ENCODE peak calls at places on chromosome 17, in six cellular contexts. G is IMR-90, R is mesendoderm, M is HepG2, X is HCT116, F is H9. Z is an unnamed sample.

GRCh38 chr17:65888649-65889048 is 303.3 kb downstream of the CEP112 start:
- DNase-seq in G (peak; percentile 66), F (no peak), M (no peak), R (peak; percentile 73), X (no peak), Z (no peak)

GRCh38 chr17:1998426-1998784 is 26.7 kb downstream of the RTN4RL1 start:
- DNase-seq in G (no peak), F (no peak), R (no peak), M (no peak), X (no peak), Z (no peak)

GRCh38 chr17:4136373-4136772 is 6.5 kb downstream of the ZZEF1 start:
- DNase-seq in R (no peak), X (no peak), G (peak; percentile 37), F (no peak), M (no peak), Z (no peak)

GRCh38 chr17:29867643-29868181 is 62.3 kb downstream of the SSH2 start:
- DNase-seq in R (no peak), F (no peak), G (no peak), M (no peak), X (no peak), Z (peak; percentile 58)

GRCh38 chr17:31528291-31528874 is 136.9 kb downstream of the RAB11FIP4 start:
- DNase-seq in X (no peak), R (no peak), M (no peak), F (peak; percentile 28), G (no peak), Z (no peak)

GRCh38 chr17:17913695-17914332 is 58.4 kb downstream of the TOM1L2 start:
- DNase-seq in R (peak; percentile 96), G (peak; percentile 90), X (peak; percentile 82), F (peak; percentile 92), M (peak; percentile 66), Z (no peak)

GRCh38 chr17:5194346-5194745 is 2.7 kb upstream of the ZNF594 start:
- DNase-seq in X (no peak), F (no peak), G (no peak), R (no peak), M (no peak), Z (no peak)

GRCh38 chr17:72107100-72107499 is 13.7 kb upstream of the SOX9 start:
- DNase-seq in M (no peak), G (no peak), F (no peak), X (no peak), R (no peak), Z (no peak)

GRCh38 chr17:68993112-68993511 is 37.9 kb upstream of the ABCA8 start:
- DNase-seq in X (no peak), G (peak; percentile 38), F (no peak), M (no peak), R (no peak), Z (peak; percentile 19)

GRCh38 chr17:48610282-48611211 is at the start of gene HOXB7:
- DNase-seq in M (no peak), G (peak; percentile 62), X (no peak), F (peak; percentile 70), R (no peak), Z (peak; percentile 91)

GRCh38 chr17:80861892-80862291 is 129.7 kb upstream of the CHMP6 start:
- DNase-seq in X (no peak), F (peak; percentile 74), M (no peak), R (peak; percentile 44), G (peak; percentile 30), Z (no peak)

GRCh38 chr17:38886643-38887010 is 16.8 kb downstream of the LASP1 start:
- DNase-seq in G (no peak), F (no peak), X (no peak), R (no peak), M (no peak), Z (no peak)

GRCh38 chr17:50355701-50356341 is 9.9 kb downstream of the XYLT2 start:
- DNase-seq in X (no peak), R (no peak), G (no peak), M (no peak), F (no peak), Z (no peak)

GRCh38 chr17:38353084-38353604 is 1.5 kb downstream of the SOCS7 start:
- DNase-seq in G (no peak), X (no peak), R (no peak), M (no peak), F (no peak), Z (peak; percentile 60)

GRCh38 chr17:50934672-50935200 is 68.6 kb upstream of the TOB1 start:
- DNase-seq in X (no peak), R (no peak), G (no peak), M (no peak), F (no peak), Z (no peak)

GRCh38 chr17:692116-692515 is 22.5 kb downstream of the VPS53 start:
- DNase-seq in G (peak; percentile 89), F (no peak), M (no peak), R (no peak), X (no peak), Z (no peak)

GRCh38 chr17:26774291-26775218 is 519.4 kb upstream of the WSB1 start:
- DNase-seq in M (no peak), R (no peak), F (no peak), X (no peak), G (no peak), Z (no peak)

GRCh38 chr17:17484451-17484899 is 7.7 kb downstream of the MED9 start:
- DNase-seq in R (no peak), G (peak; percentile 39), F (no peak), M (no peak), X (no peak), Z (no peak)

GRCh38 chr17:81494984-81495383 is 17.6 kb downstream of the ACTG1 start:
- DNase-seq in F (no peak), X (no peak), G (no peak), R (no peak), M (no peak), Z (peak; percentile 73)

GRCh38 chr17:40726919-40727318 is 23.4 kb upstream of the KRT24 start:
- DNase-seq in M (peak; percentile 35), G (peak; percentile 4), X (peak; percentile 16), R (peak; percentile 38), F (no peak), Z (no peak)

GRCh38 chr17:50280068-50280467 is 5.8 kb downstream of the TMEM92 start:
- DNase-seq in G (no peak), X (no peak), F (no peak), M (no peak), R (no peak), Z (no peak)

GRCh38 chr17:5557990-5558389 is 26.3 kb downstream of the NLRP1 start:
- DNase-seq in X (no peak), F (no peak), M (no peak), R (no peak), G (no peak), Z (no peak)

GRCh38 chr17:45687594-45687993 is 96.5 kb upstream of the CRHR1 start:
- DNase-seq in G (no peak), M (no peak), F (no peak), R (no peak), X (no peak), Z (no peak)

GRCh38 chr17:7466644-7467341 is 12.6 kb downstream of the ZBTB4 start:
- DNase-seq in X (no peak), R (no peak), M (no peak), F (no peak), G (peak; percentile 66), Z (no peak)

DNA sequence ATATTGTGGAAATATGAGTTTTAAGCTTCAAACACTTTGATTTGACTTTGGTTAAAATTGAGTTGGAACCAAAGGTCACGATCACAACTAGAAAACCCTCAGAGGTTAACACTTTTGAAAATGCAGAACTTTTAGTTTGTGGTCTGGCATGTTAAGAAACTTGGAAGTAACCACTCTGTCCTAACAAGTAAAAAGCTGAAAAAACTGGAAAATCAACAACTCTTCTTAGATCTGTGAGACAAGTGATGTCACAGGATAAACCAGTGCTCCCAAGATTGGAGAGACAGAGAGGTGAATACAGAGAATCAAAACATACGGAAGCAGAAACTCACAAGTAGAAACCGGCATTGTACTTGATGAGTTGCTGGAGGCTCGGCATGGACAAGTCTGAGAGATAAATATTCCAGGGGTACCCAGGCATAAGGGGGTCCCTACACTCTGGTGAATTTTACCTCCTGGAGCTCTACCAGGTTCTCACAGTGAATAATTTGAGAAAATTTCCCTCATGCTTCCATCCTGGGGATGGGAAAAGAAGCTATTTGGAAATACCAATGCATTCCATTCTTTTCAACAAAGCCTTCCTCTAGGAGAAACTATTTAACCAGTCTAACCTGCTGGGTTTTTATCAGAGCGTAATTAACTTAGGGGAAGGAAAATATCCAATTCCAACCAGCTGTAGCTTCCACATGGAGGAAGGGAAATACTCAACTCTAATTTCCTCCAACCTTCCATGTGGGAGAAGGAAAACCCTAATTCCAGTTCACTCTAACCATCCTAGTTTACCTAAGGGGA is 17.2 kb downstream of the MFSD6L start:
- DNase-seq in M (no peak), F (peak; percentile 13), R (peak; percentile 57), G (no peak), X (no peak), Z (no peak)
- H3K9ac ChIP-seq in M (no peak overlapping the region), F (no peak overlapping the region), R (no peak overlapping the region), G (no peak overlapping the region), X (no peak overlapping the region), Z (no peak overlapping the region)

DNA sequence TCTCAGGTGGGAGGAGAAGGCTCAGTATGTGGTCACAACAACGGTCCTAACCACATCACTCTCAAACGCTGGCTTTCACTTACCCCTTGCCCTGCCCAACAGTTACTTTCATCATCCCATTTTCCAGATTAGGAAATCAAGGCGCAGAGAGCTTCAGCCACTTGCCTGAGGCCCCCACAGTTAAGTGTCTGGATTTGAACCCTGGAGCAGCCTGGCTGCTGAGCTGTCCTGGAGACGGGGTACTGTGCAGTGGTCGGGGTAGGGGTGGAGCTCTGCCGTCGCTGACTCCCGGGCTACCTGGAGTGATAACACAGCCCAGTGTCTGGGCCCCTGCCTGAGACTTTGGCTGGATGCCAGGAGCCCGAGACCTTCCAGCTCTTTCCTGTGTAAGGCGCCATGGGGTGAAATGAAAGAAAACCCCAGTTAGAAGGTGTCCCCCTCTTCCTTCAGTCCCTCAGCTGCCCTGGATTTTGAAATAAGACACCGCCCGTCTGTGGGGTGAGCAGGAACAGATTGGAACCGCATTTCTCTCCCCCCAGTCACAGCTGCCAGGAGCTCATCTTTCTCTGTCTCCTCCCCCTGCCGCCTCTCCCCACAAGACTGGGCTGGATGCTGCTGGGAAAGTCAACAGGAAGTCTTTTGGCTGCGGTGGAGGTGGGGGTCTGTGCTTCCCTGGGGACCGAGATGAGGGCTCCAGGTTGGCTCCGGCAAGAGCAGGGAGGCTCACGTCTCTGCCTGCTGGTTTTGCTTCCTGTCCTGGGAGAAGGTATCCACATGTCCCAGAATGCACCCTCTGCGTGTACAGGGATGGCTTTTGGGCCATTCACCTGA is 280.2 kb downstream of the SEC14L1 start:
- DNase-seq in F (peak; percentile 91), R (peak; percentile 95), X (no peak), M (no peak), G (peak; percentile 93), Z (no peak)
- H3K9ac ChIP-seq in F (no peak overlapping the region), R (peak overlapping the region; percentile 54), X (no peak overlapping the region), M (no peak overlapping the region), G (peak overlapping the region; percentile 11), Z (no peak overlapping the region)

DNA sequence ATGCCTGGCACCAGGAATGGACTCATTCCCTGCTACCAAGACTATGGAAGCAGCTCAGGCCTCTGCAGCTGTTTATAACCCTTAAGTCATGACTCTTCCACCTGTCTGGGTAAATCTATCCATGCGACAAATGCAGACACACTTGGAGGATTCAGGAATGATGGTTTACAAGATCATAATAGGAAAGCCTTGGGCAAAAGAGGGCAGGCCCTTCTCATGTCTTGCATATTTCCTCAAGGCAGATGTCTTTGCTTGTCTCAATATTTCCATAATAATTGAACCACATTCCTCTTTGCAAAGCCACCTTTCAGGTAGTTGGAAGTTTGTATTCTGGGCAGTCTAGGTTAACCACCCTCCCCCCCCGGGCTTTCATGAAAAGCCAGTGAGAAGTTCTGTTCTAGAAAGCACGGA is 884 bp upstream of the JPT1 start:
- DNase-seq in R (peak; percentile 28), X (no peak), F (peak; percentile 46), M (no peak), G (no peak), Z (no peak)
- H3K9ac ChIP-seq in R (peak overlapping the region; percentile 39), X (peak overlapping the region; percentile 38), F (no peak overlapping the region), M (no peak overlapping the region), G (no peak overlapping the region), Z (peak overlapping the region; percentile 50)

GRCh38 chr17:27906238-27906603 is 13.1 kb upstream of the LYRM9 start:
- DNase-seq in G (no peak), X (no peak), R (no peak), F (no peak), M (no peak), Z (no peak)
- H3K9ac ChIP-seq in G (no peak overlapping the region), X (no peak overlapping the region), R (no peak overlapping the region), F (no peak overlapping the region), M (no peak overlapping the region), Z (no peak overlapping the region)

Z was measured in Karpas-422.